ENCODE peak calls at places on chromosomes 3 and 15, in five cellular contexts. G is breast epithelium; Q is heart left ventricle; C is heart right ventricle; F is naive thymus-derived CD4-positive, alpha-beta T cell. Z is an unnamed sample. For H3K4me1, the result is how much of the 10 kb centered on the place peaks cover.

GRCh38 chr15:99384992-99385669 is 133.8 kb downstream of the LRRC28 start:
- DNase-seq in G (no peak), Q (no peak), C (no peak), F (no peak), Z (no peak)

GRCh38 chr3:21484323-21485154 is 266.5 kb downstream of the ZNF385D start:
- DNase-seq in G (no peak), Q (peak), C (peak), F (no peak), Z (peak)

GRCh38 chr3:13018561-13019242 is 54.5 kb downstream of the IQSEC1 start:
- DNase-seq in G (no peak), Q (no peak), C (no peak), F (no peak), Z (no peak)

GRCh38 chr15:86610038-86610437 is 530.4 kb downstream of the AGBL1 start:
- DNase-seq in G (no peak), Q (no peak), C (no peak), F (no peak), Z (no peak)

GRCh38 chr3:32843504-32844321 is 25.9 kb downstream of the TRIM71 start:
- DNase-seq in G (no peak), Q (no peak), C (no peak), F (no peak), Z (no peak)

GRCh38 chr3:67418539-67419529 is 235.6 kb downstream of the SUCLG2 start:
- DNase-seq in G (no peak), Q (no peak), C (peak), F (no peak), Z (no peak)

GRCh38 chr15:98845138-98845884 is 162.3 kb downstream of the PGPEP1L start:
- DNase-seq in G (no peak), Q (no peak), C (peak), F (no peak), Z (no peak)

GRCh38 chr15:38401101-38401500 is 52.8 kb upstream of the FAM98B start:
- DNase-seq in G (no peak), Q (no peak), C (no peak), F (no peak), Z (no peak)

GRCh38 chr15:56869573-56869972 is 48.9 kb upstream of the TCF12 start:
- DNase-seq in G (no peak), Q (peak), C (peak), F (no peak), Z (peak)

GRCh38 chr3:43526956-43527355 is 94.9 kb downstream of the ANO10 start:
- DNase-seq in G (no peak), Q (no peak), C (no peak), F (no peak), Z (no peak)

GRCh38 chr3:162489853-162490252 is 993.2 kb downstream of the OTOL1 start:
- DNase-seq in G (no peak), Q (no peak), C (no peak), F (no peak), Z (no peak)

GRCh38 chr15:88220443-88221186 is 35.9 kb downstream of the NTRK3 start:
- DNase-seq in G (no peak), Q (no peak), C (no peak), F (no peak), Z (no peak)

GRCh38 chr3:108106031-108106430 is 15.2 kb upstream of the CD47 start:
- DNase-seq in G (no peak), Q (no peak), C (no peak), F (no peak), Z (peak)

GRCh38 chr3:38580450-38581382 is 68.8 kb downstream of the SCN5A start:
- DNase-seq in G (no peak), Q (peak), C (no peak), F (no peak), Z (no peak)

GRCh38 chr15:57458255-57458850 is 82.0 kb downstream of the CGNL1 start:
- DNase-seq in G (no peak), Q (no peak), C (no peak), F (no peak), Z (no peak)

GRCh38 chr3:173529062-173529711 is 131.6 kb downstream of the NLGN1 start:
- DNase-seq in G (no peak), Q (no peak), C (no peak), F (no peak), Z (no peak)

GRCh38 chr3:22748453-22748852 is 454.7 kb upstream of the UBE2E2 start:
- DNase-seq in G (no peak), Q (no peak), C (no peak), F (no peak), Z (no peak)

GRCh38 chr15:69138963-69139362 is 21.5 kb upstream of the GLCE start:
- DNase-seq in G (no peak), Q (no peak), C (no peak), F (no peak), Z (no peak)

GRCh38 chr3:37903734-37904133 is 42.1 kb downstream of the CTDSPL start:
- DNase-seq in G (no peak), Q (no peak), C (no peak), F (no peak), Z (no peak)

GRCh38 chr15:26451995-26452394 is 320.9 kb downstream of the GABRB3 start:
- DNase-seq in G (no peak), Q (no peak), C (no peak), F (no peak), Z (no peak)

GRCh38 chr3:181176610-181177009 is 187.1 kb upstream of the DNAJC19 start:
- DNase-seq in G (peak), Q (peak), C (peak), F (peak), Z (peak)

GRCh38 chr3:194352631-194353290 is 1.6 kb upstream of the CPN2 start:
- DNase-seq in G (no peak), Q (no peak), C (no peak), F (no peak), Z (no peak)

GRCh38 chr15:58002338-58003126 is 63.0 kb downstream of the ALDH1A2 start:
- DNase-seq in G (no peak), Q (no peak), C (no peak), F (no peak), Z (no peak)

GRCh38 chr3:170205302-170205701 is 16.9 kb upstream of the PRKCI start:
- DNase-seq in G (no peak), Q (no peak), C (no peak), F (no peak), Z (no peak)

GRCh38 chr3:40299721-40300335 is 9.7 kb upstream of the EIF1B start:
- DNase-seq in G (no peak), Q (no peak), C (no peak), F (no peak), Z (no peak)

DNA sequence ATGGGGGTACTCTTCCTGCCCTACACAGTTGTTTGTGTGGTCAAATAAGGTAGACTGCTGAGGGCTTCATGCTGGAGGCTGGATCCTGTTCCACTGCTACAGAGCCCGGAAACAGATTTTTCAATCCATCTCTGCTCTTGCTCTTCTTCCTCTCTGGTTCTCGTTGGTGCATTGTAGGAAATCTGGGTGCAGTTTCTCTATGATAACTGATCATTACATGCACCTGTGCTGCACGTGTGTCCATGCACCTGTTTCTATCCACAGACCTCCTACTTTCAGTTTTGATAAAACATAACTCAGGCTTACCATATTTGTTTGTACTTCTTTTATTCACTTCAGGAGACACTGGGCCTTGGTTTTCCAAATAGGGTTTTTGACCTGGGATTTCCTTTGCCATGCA is 21.3 kb downstream of the MINAR1 start:
- DNase-seq in G (no peak), Q (no peak), C (no peak), F (no peak), Z (no peak)
- H3K4me3 ChIP-seq in G (no peak), Q (no peak), C (no peak), F (no peak), Z (no peak)

DNA sequence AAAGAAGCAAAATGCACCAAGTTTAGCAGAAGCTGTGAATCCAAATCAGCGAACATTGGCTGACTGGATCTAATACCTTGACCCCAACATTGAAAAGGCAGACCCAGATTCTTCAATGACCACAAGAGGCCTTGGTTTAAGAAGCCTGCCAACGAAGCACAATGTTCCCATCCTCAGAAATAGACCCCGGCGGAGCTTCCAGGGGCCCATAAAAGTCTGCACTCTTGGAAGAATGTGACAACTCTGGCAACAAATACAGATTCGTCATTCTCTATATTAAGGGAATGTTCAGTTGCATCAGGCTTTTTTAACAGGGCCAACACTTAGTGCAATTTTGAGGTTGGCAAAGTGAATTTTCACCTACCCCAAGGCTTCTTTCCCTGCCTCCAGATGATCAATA is 112.8 kb upstream of the BCL6 start:
- DNase-seq in G (no peak), Q (peak), C (no peak), F (no peak), Z (no peak)
- H3K4me1 ChIP-seq in G (under half), Q (under half), C (under half), F (under half), Z (under half)

DNA sequence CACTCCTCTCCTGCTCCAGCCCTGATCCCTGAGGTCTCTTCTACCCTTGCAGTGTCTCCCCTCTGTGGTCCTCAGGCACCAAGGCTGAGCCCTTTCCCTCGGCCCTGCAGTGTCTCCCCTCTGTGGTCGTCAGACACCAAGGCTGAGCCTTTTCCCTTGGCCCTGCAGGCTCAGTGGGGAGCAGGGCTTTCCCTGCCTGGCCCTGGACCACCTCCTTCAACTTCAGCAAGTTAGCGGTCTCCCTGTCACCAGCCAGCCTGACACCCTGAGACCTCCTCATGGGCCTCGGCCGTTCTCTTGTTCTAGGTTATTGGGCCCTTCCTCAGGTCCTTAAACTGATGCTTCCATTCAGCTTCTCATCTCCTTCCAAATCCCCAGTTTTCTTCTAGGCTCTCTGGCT is 4.3 kb downstream of the NRROS start:
- DNase-seq in G (no peak), Q (no peak), C (no peak), F (no peak), Z (no peak)
- H3K27ac ChIP-seq in G (no peak), Q (no peak), C (no peak), F (no peak), Z (no peak)

GRCh38 chr3:185151959-185152432 is 864 bp downstream of the C3orf70 start:
- DNase-seq in G (no peak), Q (peak), C (peak), F (no peak), Z (no peak)
- H3K4me3 ChIP-seq in G (peak), Q (peak), C (peak), F (no peak), Z (peak)

GRCh38 chr3:52530918-52531635 is 2.6 kb downstream of the NT5DC2 start:
- DNase-seq in G (no peak), Q (peak), C (peak), F (no peak), Z (no peak)
- H3K4me1 ChIP-seq in G (under half), Q (half or more), C (under half), F (under half), Z (under half)

GRCh38 chr3:149396476-149396875 is 19.0 kb upstream of the TM4SF1 start:
- DNase-seq in G (no peak), Q (no peak), C (no peak), F (no peak), Z (no peak)
- H3K27ac ChIP-seq in G (peak), Q (no peak), C (no peak), F (no peak), Z (no peak)

DNA sequence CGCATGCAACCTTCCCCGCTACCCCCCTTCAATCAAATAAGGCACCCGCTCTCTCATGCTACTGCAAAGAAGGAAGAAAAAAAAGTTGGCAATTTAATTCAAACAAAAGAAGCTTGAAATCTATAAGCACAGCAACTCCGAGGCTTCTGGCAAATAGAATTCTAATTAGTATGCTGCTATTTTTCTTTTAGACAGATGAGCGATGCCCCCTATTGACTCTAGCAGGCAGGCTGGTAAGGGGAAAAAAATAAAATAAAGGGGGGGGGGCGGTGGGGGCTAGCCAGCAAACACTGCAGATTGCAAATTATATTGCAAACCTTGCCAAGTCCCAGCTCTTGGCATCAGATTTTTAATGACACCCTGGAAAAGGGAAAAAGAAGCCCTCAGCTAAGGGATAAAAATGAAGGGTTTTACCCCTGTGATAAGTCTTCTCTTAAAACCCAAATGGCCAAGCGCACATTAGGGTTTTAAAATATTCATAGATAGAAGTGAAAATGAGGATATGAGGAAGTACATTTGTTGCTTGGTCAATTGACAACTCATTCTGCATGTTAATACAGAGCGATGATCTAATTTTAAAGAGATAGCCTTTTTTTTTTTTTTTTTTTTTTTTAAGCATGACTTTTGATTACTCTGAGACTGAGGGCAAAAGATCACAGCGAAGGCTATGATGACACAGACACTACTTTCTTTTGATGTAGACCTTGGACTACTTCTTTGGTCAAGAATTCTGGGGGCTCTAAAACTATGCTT is 255.3 kb downstream of the NR2F2 start:
- DNase-seq in G (no peak), Q (no peak), C (no peak), F (no peak), Z (peak)
- H3K4me3 ChIP-seq in G (no peak), Q (no peak), C (no peak), F (no peak), Z (no peak)

Z was measured in SJCRH30.